ENCODE peak calls at places on chromosomes 2 and 18, in ten cellular contexts. One of them, this sample, is unnamed.

GRCh38 chr2:113157108-113157896 is 16.5 kb upstream of the PSD4 start:
- DNase-seq in BJ: no peak
- DNase-seq in lower lobe of right lung: peak; percentile 81
- DNase-seq in upper lobe of left lung: peak; percentile 71
- DNase-seq in fibroblast of pulmonary artery: no peak
- DNase-seq in WTC11: peak; percentile 56
- DNase-seq in NB4: peak; percentile 79
- DNase-seq in stomach: peak; percentile 85
- DNase-seq in cardiac muscle cell: peak; percentile 16
- DNase-seq in upper lobe of right lung: peak; percentile 90
- DNase-seq in this sample: peak; percentile 17

GRCh38 chr2:136006658-136007057 is 21.2 kb upstream of the DARS1 start:
- DNase-seq in BJ: no peak
- DNase-seq in lower lobe of right lung: no peak
- DNase-seq in upper lobe of left lung: no peak
- DNase-seq in fibroblast of pulmonary artery: no peak
- DNase-seq in WTC11: no peak
- DNase-seq in NB4: no peak
- DNase-seq in stomach: no peak
- DNase-seq in cardiac muscle cell: no peak
- DNase-seq in upper lobe of right lung: no peak
- DNase-seq in this sample: no peak

GRCh38 chr2:166516712-166517303 is 22.8 kb upstream of the SCN7A start:
- DNase-seq in BJ: no peak
- DNase-seq in lower lobe of right lung: no peak
- DNase-seq in upper lobe of left lung: no peak
- DNase-seq in fibroblast of pulmonary artery: peak; percentile 54
- DNase-seq in WTC11: peak; percentile 30
- DNase-seq in NB4: peak; percentile 46
- DNase-seq in stomach: no peak
- DNase-seq in cardiac muscle cell: peak; percentile 55
- DNase-seq in upper lobe of right lung: peak; percentile 21
- DNase-seq in this sample: peak; percentile 74

GRCh38 chr2:112679484-112679883 is 33.7 kb downstream of the SLC20A1 start:
- DNase-seq in BJ: no peak
- DNase-seq in lower lobe of right lung: no peak
- DNase-seq in upper lobe of left lung: no peak
- DNase-seq in fibroblast of pulmonary artery: no peak
- DNase-seq in WTC11: no peak
- DNase-seq in NB4: no peak
- DNase-seq in stomach: no peak
- DNase-seq in cardiac muscle cell: no peak
- DNase-seq in upper lobe of right lung: no peak
- DNase-seq in this sample: no peak

GRCh38 chr18:77114564-77115391 is 17.8 kb downstream of the MBP start:
- DNase-seq in BJ: peak; percentile 68
- DNase-seq in lower lobe of right lung: peak; percentile 95
- DNase-seq in upper lobe of left lung: peak; percentile 97
- DNase-seq in fibroblast of pulmonary artery: peak; percentile 93
- DNase-seq in WTC11: no peak
- DNase-seq in NB4: peak; percentile 96
- DNase-seq in stomach: peak; percentile 86
- DNase-seq in cardiac muscle cell: peak; percentile 93
- DNase-seq in upper lobe of right lung: peak; percentile 94
- DNase-seq in this sample: peak; percentile 92

GRCh38 chr2:105248316-105249070 is 7.0 kb downstream of the GPR45 start:
- DNase-seq in BJ: no peak
- DNase-seq in lower lobe of right lung: no peak
- DNase-seq in upper lobe of left lung: no peak
- DNase-seq in fibroblast of pulmonary artery: no peak
- DNase-seq in WTC11: peak; percentile 34
- DNase-seq in NB4: no peak
- DNase-seq in stomach: no peak
- DNase-seq in cardiac muscle cell: no peak
- DNase-seq in upper lobe of right lung: no peak
- DNase-seq in this sample: no peak

GRCh38 chr2:15355386-15355785 is 205.7 kb downstream of the NBAS start:
- DNase-seq in BJ: no peak
- DNase-seq in lower lobe of right lung: no peak
- DNase-seq in upper lobe of left lung: no peak
- DNase-seq in fibroblast of pulmonary artery: no peak
- DNase-seq in WTC11: no peak
- DNase-seq in NB4: peak; percentile 6
- DNase-seq in stomach: no peak
- DNase-seq in cardiac muscle cell: no peak
- DNase-seq in upper lobe of right lung: no peak
- DNase-seq in this sample: no peak

GRCh38 chr2:270861-271260 is 6.1 kb downstream of the ACP1 start:
- DNase-seq in BJ: no peak
- DNase-seq in lower lobe of right lung: no peak
- DNase-seq in upper lobe of left lung: no peak
- DNase-seq in fibroblast of pulmonary artery: no peak
- DNase-seq in WTC11: no peak
- DNase-seq in NB4: no peak
- DNase-seq in stomach: no peak
- DNase-seq in cardiac muscle cell: no peak
- DNase-seq in upper lobe of right lung: no peak
- DNase-seq in this sample: no peak

GRCh38 chr18:63412949-63413348 is 9.3 kb downstream of the VPS4B start:
- DNase-seq in BJ: no peak
- DNase-seq in lower lobe of right lung: no peak
- DNase-seq in upper lobe of left lung: no peak
- DNase-seq in fibroblast of pulmonary artery: no peak
- DNase-seq in WTC11: no peak
- DNase-seq in NB4: no peak
- DNase-seq in stomach: no peak
- DNase-seq in cardiac muscle cell: no peak
- DNase-seq in upper lobe of right lung: no peak
- DNase-seq in this sample: no peak

GRCh38 chr18:63409301-63409700 is 13.0 kb downstream of the VPS4B start:
- DNase-seq in BJ: no peak
- DNase-seq in lower lobe of right lung: no peak
- DNase-seq in upper lobe of left lung: no peak
- DNase-seq in fibroblast of pulmonary artery: peak; percentile 4
- DNase-seq in WTC11: no peak
- DNase-seq in NB4: no peak
- DNase-seq in stomach: no peak
- DNase-seq in cardiac muscle cell: no peak
- DNase-seq in upper lobe of right lung: no peak
- DNase-seq in this sample: no peak

GRCh38 chr18:63405986-63406385 is 16.3 kb downstream of the VPS4B start:
- DNase-seq in BJ: no peak
- DNase-seq in lower lobe of right lung: no peak
- DNase-seq in upper lobe of left lung: peak; percentile 42
- DNase-seq in fibroblast of pulmonary artery: no peak
- DNase-seq in WTC11: no peak
- DNase-seq in NB4: no peak
- DNase-seq in stomach: no peak
- DNase-seq in cardiac muscle cell: no peak
- DNase-seq in upper lobe of right lung: no peak
- DNase-seq in this sample: no peak

GRCh38 chr18:63407734-63408133 is 14.5 kb downstream of the VPS4B start:
- DNase-seq in BJ: no peak
- DNase-seq in lower lobe of right lung: no peak
- DNase-seq in upper lobe of left lung: no peak
- DNase-seq in fibroblast of pulmonary artery: no peak
- DNase-seq in WTC11: no peak
- DNase-seq in NB4: no peak
- DNase-seq in stomach: no peak
- DNase-seq in cardiac muscle cell: no peak
- DNase-seq in upper lobe of right lung: no peak
- DNase-seq in this sample: no peak

DNA sequence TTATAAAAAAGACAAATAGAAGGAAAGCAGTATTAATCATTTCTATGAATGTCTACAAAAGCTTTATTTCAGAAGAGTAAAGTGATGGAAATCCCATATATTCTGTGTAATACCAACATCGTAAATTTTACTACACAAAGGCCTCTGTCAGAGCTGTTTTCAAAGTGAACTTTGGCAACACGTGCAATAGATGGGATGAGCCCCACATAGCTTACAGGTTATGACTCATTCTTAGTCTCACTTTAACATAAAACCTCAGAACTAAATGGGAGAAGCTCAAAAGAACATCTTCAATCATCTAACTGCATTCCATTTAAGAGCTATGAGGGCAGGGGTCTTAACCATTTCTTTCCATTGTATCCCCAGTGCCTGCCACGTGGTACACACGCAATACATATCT is 11.5 kb downstream of the VPS4B start:
- DNase-seq in BJ: no peak
- DNase-seq in lower lobe of right lung: no peak
- DNase-seq in upper lobe of left lung: no peak
- DNase-seq in fibroblast of pulmonary artery: peak; percentile 50
- DNase-seq in WTC11: no peak
- DNase-seq in NB4: peak; percentile 33
- DNase-seq in stomach: no peak
- DNase-seq in cardiac muscle cell: peak; percentile 32
- DNase-seq in upper lobe of right lung: no peak
- DNase-seq in this sample: no peak
- TF ChIP-seq CTCF in BJ: no peak
- TF ChIP-seq CTCF in lower lobe of right lung: no peak
- TF ChIP-seq CTCF in upper lobe of left lung: no peak
- TF ChIP-seq CTCF in fibroblast of pulmonary artery: no peak
- TF ChIP-seq CTCF in WTC11: no peak
- TF ChIP-seq CTCF in NB4: no peak
- TF ChIP-seq CTCF in stomach: no peak
- TF ChIP-seq CTCF in cardiac muscle cell: no peak
- TF ChIP-seq CTCF in upper lobe of right lung: no peak
- TF ChIP-seq CTCF in this sample: no peak

GRCh38 chr2:216633616-216634316 is 546 bp downstream of the IGFBP2 start:
- DNase-seq in BJ: no peak
- DNase-seq in lower lobe of right lung: no peak
- DNase-seq in upper lobe of left lung: no peak
- DNase-seq in fibroblast of pulmonary artery: no peak
- DNase-seq in WTC11: peak; percentile 54
- DNase-seq in NB4: peak; percentile 75
- DNase-seq in stomach: peak; percentile 48
- DNase-seq in cardiac muscle cell: no peak
- DNase-seq in upper lobe of right lung: no peak
- DNase-seq in this sample: no peak
- TF ChIP-seq CTCF in BJ: no peak
- TF ChIP-seq CTCF in lower lobe of right lung: no peak
- TF ChIP-seq CTCF in upper lobe of left lung: no peak
- TF ChIP-seq CTCF in fibroblast of pulmonary artery: no peak
- TF ChIP-seq CTCF in WTC11: no peak
- TF ChIP-seq CTCF in NB4: no peak
- TF ChIP-seq CTCF in stomach: no peak
- TF ChIP-seq CTCF in cardiac muscle cell: no peak
- TF ChIP-seq CTCF in upper lobe of right lung: no peak
- TF ChIP-seq CTCF in this sample: no peak

GRCh38 chr18:3594760-3595241 is 144.8 kb downstream of the TGIF1 start:
- DNase-seq in BJ: no peak
- DNase-seq in lower lobe of right lung: no peak
- DNase-seq in upper lobe of left lung: peak; percentile 41
- DNase-seq in fibroblast of pulmonary artery: peak; percentile 72
- DNase-seq in WTC11: no peak
- DNase-seq in NB4: peak; percentile 15
- DNase-seq in stomach: peak; percentile 37
- DNase-seq in cardiac muscle cell: peak; percentile 72
- DNase-seq in upper lobe of right lung: no peak
- DNase-seq in this sample: peak; percentile 59

GRCh38 chr18:3597159-3597977 is 147.4 kb downstream of the TGIF1 start:
- DNase-seq in BJ: no peak
- DNase-seq in lower lobe of right lung: no peak
- DNase-seq in upper lobe of left lung: no peak
- DNase-seq in fibroblast of pulmonary artery: peak; percentile 39
- DNase-seq in WTC11: no peak
- DNase-seq in NB4: no peak
- DNase-seq in stomach: no peak
- DNase-seq in cardiac muscle cell: no peak
- DNase-seq in upper lobe of right lung: no peak
- DNase-seq in this sample: no peak

GRCh38 chr18:3595282-3596273 is 145.6 kb downstream of the TGIF1 start:
- DNase-seq in BJ: peak; percentile 88
- DNase-seq in lower lobe of right lung: no peak
- DNase-seq in upper lobe of left lung: peak; percentile 57
- DNase-seq in fibroblast of pulmonary artery: peak; percentile 94
- DNase-seq in WTC11: no peak
- DNase-seq in NB4: peak; percentile 78
- DNase-seq in stomach: peak; percentile 43
- DNase-seq in cardiac muscle cell: peak; percentile 93
- DNase-seq in upper lobe of right lung: no peak
- DNase-seq in this sample: no peak

GRCh38 chr18:3593904-3594759 is 144.2 kb downstream of the TGIF1 start:
- DNase-seq in BJ: peak; percentile 90
- DNase-seq in lower lobe of right lung: peak; percentile 80
- DNase-seq in upper lobe of left lung: peak; percentile 92
- DNase-seq in fibroblast of pulmonary artery: peak; percentile 99
- DNase-seq in WTC11: peak; percentile 91
- DNase-seq in NB4: peak; percentile 86
- DNase-seq in stomach: peak; percentile 90
- DNase-seq in cardiac muscle cell: peak; percentile 99
- DNase-seq in upper lobe of right lung: peak; percentile 86
- DNase-seq in this sample: peak; percentile 95

DNA sequence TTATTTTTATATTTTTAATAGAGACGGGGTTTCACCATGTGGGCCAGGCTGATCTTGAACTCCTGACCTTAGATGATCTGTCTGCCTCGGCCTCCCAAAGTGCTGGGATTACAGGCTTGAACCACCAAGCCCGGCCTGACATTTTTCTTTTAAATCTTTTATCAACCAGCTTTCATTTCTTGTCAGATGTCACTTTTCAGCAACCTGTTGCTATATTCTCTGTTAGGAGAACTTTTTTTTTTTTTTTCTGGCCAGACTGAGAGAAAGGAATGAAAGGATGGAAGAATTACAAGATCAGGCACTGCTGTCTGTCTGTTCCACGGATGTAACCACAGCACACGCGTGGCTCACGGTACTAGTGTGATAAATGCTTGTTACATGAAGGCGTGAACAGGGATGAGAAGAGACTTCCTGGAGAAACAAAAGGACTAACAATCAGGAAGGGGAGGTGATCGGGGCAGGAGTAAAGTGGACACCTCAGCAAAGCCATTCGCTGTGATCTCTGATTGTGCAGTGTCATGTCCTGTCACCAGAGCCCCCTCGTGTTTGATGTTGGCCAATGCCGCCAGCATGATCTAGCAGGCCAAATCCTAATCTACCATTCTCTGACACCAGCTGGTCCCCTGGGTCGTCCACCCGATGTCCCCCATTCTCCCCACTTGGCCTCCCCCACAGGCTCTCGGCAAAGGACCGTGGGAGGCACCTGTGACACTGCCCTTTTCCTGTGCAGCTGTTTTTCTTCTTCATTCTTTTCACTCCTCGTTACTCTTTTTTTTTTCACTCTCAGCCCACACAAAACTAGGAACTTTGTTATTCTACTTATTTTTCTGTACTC is 146.6 kb downstream of the TGIF1 start:
- DNase-seq in BJ: no peak
- DNase-seq in lower lobe of right lung: peak; percentile 62
- DNase-seq in upper lobe of left lung: peak; percentile 76
- DNase-seq in fibroblast of pulmonary artery: peak; percentile 52
- DNase-seq in WTC11: no peak
- DNase-seq in NB4: peak; percentile 84
- DNase-seq in stomach: peak; percentile 46
- DNase-seq in cardiac muscle cell: no peak
- DNase-seq in upper lobe of right lung: peak; percentile 72
- DNase-seq in this sample: peak; percentile 86
- TF ChIP-seq CTCF in BJ: peak; percentile 12
- TF ChIP-seq CTCF in lower lobe of right lung: peak; percentile 19
- TF ChIP-seq CTCF in upper lobe of left lung: no peak
- TF ChIP-seq CTCF in fibroblast of pulmonary artery: peak; percentile 8
- TF ChIP-seq CTCF in WTC11: no peak
- TF ChIP-seq CTCF in NB4: peak; percentile 51
- TF ChIP-seq CTCF in stomach: no peak
- TF ChIP-seq CTCF in cardiac muscle cell: peak; percentile 17
- TF ChIP-seq CTCF in upper lobe of right lung: peak; percentile 31
- TF ChIP-seq CTCF in this sample: peak; percentile 4

DNA sequence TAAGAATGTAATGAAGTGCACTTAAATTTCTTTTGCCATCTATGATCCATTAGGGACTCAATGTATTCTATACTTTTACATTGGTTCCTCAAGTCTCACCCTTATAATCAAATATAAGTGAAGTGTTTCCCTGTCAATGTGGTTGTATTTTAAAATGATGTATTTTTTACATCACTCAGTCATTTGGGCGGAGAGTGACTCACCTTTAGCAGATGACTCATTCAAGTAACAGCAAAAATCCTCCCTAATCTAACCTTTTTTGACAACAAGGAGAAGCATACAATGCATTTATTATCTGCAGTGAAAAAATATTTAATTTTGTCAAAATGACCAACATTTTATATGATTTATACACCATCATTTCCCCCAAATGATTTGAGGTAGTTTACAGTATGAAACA is 94.4 kb downstream of the FANCL start:
- DNase-seq in BJ: no peak
- DNase-seq in lower lobe of right lung: no peak
- DNase-seq in upper lobe of left lung: no peak
- DNase-seq in fibroblast of pulmonary artery: peak; percentile 35
- DNase-seq in WTC11: no peak
- DNase-seq in NB4: no peak
- DNase-seq in stomach: no peak
- DNase-seq in cardiac muscle cell: no peak
- DNase-seq in upper lobe of right lung: no peak
- DNase-seq in this sample: no peak
- TF ChIP-seq CTCF in BJ: no peak
- TF ChIP-seq CTCF in lower lobe of right lung: no peak
- TF ChIP-seq CTCF in upper lobe of left lung: no peak
- TF ChIP-seq CTCF in fibroblast of pulmonary artery: no peak
- TF ChIP-seq CTCF in WTC11: no peak
- TF ChIP-seq CTCF in NB4: no peak
- TF ChIP-seq CTCF in stomach: no peak
- TF ChIP-seq CTCF in cardiac muscle cell: no peak
- TF ChIP-seq CTCF in upper lobe of right lung: no peak
- TF ChIP-seq CTCF in this sample: no peak

This sample was measured in testis.